ENCODE peak calls at places on chromosome 16, in six cellular contexts. One of them, this sample, is unnamed.

GRCh38 chr16:1257561-1258217 is 1.8 kb downstream of the TPSD1 start:
- DNase-seq in CD8-positive, alpha-beta memory T cell: no peak
- DNase-seq in hippocampal formation: no peak
- DNase-seq in tibial nerve: no peak
- DNase-seq in dorsolateral prefrontal cortex: no peak
- DNase-seq in cardiac muscle cell: no peak
- DNase-seq in this sample: no peak

GRCh38 chr16:4272114-4272954 is 489 bp downstream of the TFAP4 start:
- DNase-seq in tibial nerve: no peak
- DNase-seq in CD8-positive, alpha-beta memory T cell: peak; percentile 32
- DNase-seq in dorsolateral prefrontal cortex: peak; percentile 54
- DNase-seq in hippocampal formation: peak; percentile 45
- DNase-seq in cardiac muscle cell: peak; percentile 40
- DNase-seq in this sample: no peak

GRCh38 chr16:30142672-30143346 is 19.8 kb upstream of the MAPK3 start:
- DNase-seq in CD8-positive, alpha-beta memory T cell: no peak
- DNase-seq in dorsolateral prefrontal cortex: no peak
- DNase-seq in cardiac muscle cell: no peak
- DNase-seq in tibial nerve: no peak
- DNase-seq in hippocampal formation: no peak
- DNase-seq in this sample: no peak

GRCh38 chr16:76059701-76060100 is 217.5 kb upstream of the CNTNAP4 start:
- DNase-seq in hippocampal formation: no peak
- DNase-seq in cardiac muscle cell: no peak
- DNase-seq in tibial nerve: no peak
- DNase-seq in CD8-positive, alpha-beta memory T cell: no peak
- DNase-seq in dorsolateral prefrontal cortex: no peak
- DNase-seq in this sample: no peak

GRCh38 chr16:48911700-48912099 is 301.7 kb upstream of the N4BP1 start:
- DNase-seq in hippocampal formation: no peak
- DNase-seq in CD8-positive, alpha-beta memory T cell: no peak
- DNase-seq in tibial nerve: no peak
- DNase-seq in dorsolateral prefrontal cortex: no peak
- DNase-seq in cardiac muscle cell: no peak
- DNase-seq in this sample: no peak

GRCh38 chr16:84603115-84603816 is 14.6 kb downstream of the COTL1 start:
- DNase-seq in tibial nerve: peak; percentile 88
- DNase-seq in cardiac muscle cell: peak; percentile 97
- DNase-seq in dorsolateral prefrontal cortex: peak; percentile 91
- DNase-seq in hippocampal formation: no peak
- DNase-seq in CD8-positive, alpha-beta memory T cell: no peak
- DNase-seq in this sample: no peak

GRCh38 chr16:86737083-86737482 is 158.7 kb downstream of the FOXL1 start:
- DNase-seq in hippocampal formation: no peak
- DNase-seq in dorsolateral prefrontal cortex: no peak
- DNase-seq in tibial nerve: no peak
- DNase-seq in CD8-positive, alpha-beta memory T cell: no peak
- DNase-seq in cardiac muscle cell: no peak
- DNase-seq in this sample: no peak

GRCh38 chr16:11852092-11852809 is 909 bp upstream of the RSL1D1 start:
- DNase-seq in dorsolateral prefrontal cortex: no peak
- DNase-seq in cardiac muscle cell: peak; percentile 43
- DNase-seq in hippocampal formation: no peak
- DNase-seq in tibial nerve: no peak
- DNase-seq in CD8-positive, alpha-beta memory T cell: no peak
- DNase-seq in this sample: no peak

GRCh38 chr16:25006504-25007055 is 8.6 kb downstream of the ARHGAP17 start:
- DNase-seq in hippocampal formation: no peak
- DNase-seq in CD8-positive, alpha-beta memory T cell: no peak
- DNase-seq in dorsolateral prefrontal cortex: no peak
- DNase-seq in tibial nerve: peak; percentile 41
- DNase-seq in cardiac muscle cell: peak; percentile 80
- DNase-seq in this sample: no peak

GRCh38 chr16:29808219-29808900 is 2.0 kb downstream of the MAZ start:
- DNase-seq in CD8-positive, alpha-beta memory T cell: peak; percentile 36
- DNase-seq in hippocampal formation: no peak
- DNase-seq in dorsolateral prefrontal cortex: no peak
- DNase-seq in cardiac muscle cell: no peak
- DNase-seq in tibial nerve: no peak
- DNase-seq in this sample: no peak

GRCh38 chr16:2969545-2970521 is 685 bp downstream of the PAQR4 start:
- DNase-seq in hippocampal formation: peak; percentile 27
- DNase-seq in dorsolateral prefrontal cortex: peak; percentile 60
- DNase-seq in tibial nerve: peak; percentile 23
- DNase-seq in CD8-positive, alpha-beta memory T cell: peak; percentile 55
- DNase-seq in cardiac muscle cell: peak; percentile 32
- DNase-seq in this sample: no peak